ENCODE peak calls at places on chromosome 10, in nine cellular contexts. N is activated T-cell treated with anti-CD3 and anti-CD28 coated beads for 1 hour; S is MM.1S; B is AG10803; L is iPS-NIHi11; V is activated effector memory CD4-positive, alpha-beta T cell treated with anti-CD3 and anti-CD28 coated beads, Interleukin-2, amount 50 U/mL, for 16 hours; P is ovary; A is choroid plexus epithelial cell; J is T-helper 2 cell. W is an unnamed sample.

GRCh38 chr10:12428447-12429135 is 79.2 kb downstream of the CAMK1D start:
- DNase-seq in N (no peak), S (no peak), B (no peak), L (no peak), V (no peak), P (no peak), A (no peak), J (no peak), W (no peak)

GRCh38 chr10:117373848-117374505 is 1.3 kb downstream of the PDZD8 start:
- DNase-seq in N (no peak), S (no peak), B (peak), L (no peak), V (peak), P (peak), A (peak), J (peak), W (peak)

GRCh38 chr10:74293686-74294365 is 142.8 kb downstream of the ADK start:
- DNase-seq in N (no peak), S (peak), B (peak), L (no peak), V (no peak), P (no peak), A (peak), J (no peak), W (no peak)

GRCh38 chr10:122077311-122077875 is 88.4 kb downstream of the TACC2 start:
- DNase-seq in N (no peak), S (no peak), B (no peak), L (no peak), V (peak), P (no peak), A (no peak), J (no peak), W (no peak)

GRCh38 chr10:70007116-70007820 is 45.4 kb upstream of the MACROH2A2 start:
- DNase-seq in N (no peak), S (no peak), B (no peak), L (no peak), V (no peak), P (no peak), A (peak), J (no peak), W (no peak)

GRCh38 chr10:54064215-54064614 is 736.8 kb downstream of the PCDH15 start:
- DNase-seq in N (no peak), S (no peak), B (no peak), L (no peak), V (no peak), P (no peak), A (no peak), J (no peak), W (no peak)

GRCh38 chr10:15460661-15461060 is 89.6 kb upstream of the FAM171A1 start:
- DNase-seq in N (no peak), S (no peak), B (peak), L (no peak), V (no peak), P (no peak), A (no peak), J (no peak), W (no peak)

GRCh38 chr10:17094844-17095243 is 34.8 kb downstream of the CUBN start:
- DNase-seq in N (no peak), S (no peak), B (no peak), L (no peak), V (no peak), P (no peak), A (no peak), J (no peak), W (no peak)

GRCh38 chr10:28800144-28800543 is 122.8 kb downstream of the BAMBI start:
- DNase-seq in N (no peak), S (no peak), B (peak), L (no peak), V (no peak), P (no peak), A (peak), J (no peak), W (no peak)

GRCh38 chr10:80581469-80581835 is 43.8 kb downstream of the SH2D4B start:
- DNase-seq in N (no peak), S (no peak), B (no peak), L (no peak), V (no peak), P (no peak), A (no peak), J (no peak), W (no peak)

GRCh38 chr10:71735709-71736569 is 16.4 kb upstream of the C10orf105 start:
- DNase-seq in N (no peak), S (no peak), B (no peak), L (peak), V (peak), P (no peak), A (no peak), J (peak), W (no peak)

GRCh38 chr10:97708976-97709745 is 4.4 kb upstream of the MARVELD1 start:
- DNase-seq in N (peak), S (no peak), B (peak), L (peak), V (peak), P (peak), A (peak), J (no peak), W (peak)

GRCh38 chr10:127485153-127485857 is 63.8 kb upstream of the NPS start:
- DNase-seq in N (no peak), S (no peak), B (no peak), L (peak), V (no peak), P (no peak), A (peak), J (no peak), W (no peak)

GRCh38 chr10:1396236-1396635 is 340.1 kb downstream of the WDR37 start:
- DNase-seq in N (no peak), S (no peak), B (no peak), L (no peak), V (peak), P (no peak), A (no peak), J (no peak), W (peak)

GRCh38 chr10:35442006-35442405 is 105.7 kb downstream of the CCNY start:
- DNase-seq in N (no peak), S (no peak), B (peak), L (no peak), V (no peak), P (no peak), A (no peak), J (no peak), W (no peak)

GRCh38 chr10:78514459-78514858 is 480.8 kb downstream of the RPS24 start:
- DNase-seq in N (no peak), S (no peak), B (no peak), L (no peak), V (no peak), P (no peak), A (no peak), J (no peak), W (peak)

GRCh38 chr10:79375321-79376077 is 28.2 kb downstream of the PPIF start:
- DNase-seq in N (no peak), S (no peak), B (peak), L (no peak), V (no peak), P (no peak), A (peak), J (no peak), W (peak)